ENCODE peak calls at places on chromosomes 13 and 19, in eight cellular contexts. One of them, this sample, is unnamed.

GRCh38 chr19:38792250-38793111 is 3.5 kb downstream of the LGALS7B start:
- DNase-seq in fibroblast of the conjunctiva: no peak
- DNase-seq in memory B cell: peak
- DNase-seq in NCI-H524: no peak
- DNase-seq in ascending aorta: peak
- DNase-seq in amniotic stem cell: no peak
- DNase-seq in choroid plexus epithelial cell: peak
- DNase-seq in left colon: peak
- DNase-seq in this sample: peak

GRCh38 chr19:43777163-43777700 is 3.5 kb downstream of the KCNN4 start:
- DNase-seq in fibroblast of the conjunctiva: no peak
- DNase-seq in memory B cell: no peak
- DNase-seq in NCI-H524: no peak
- DNase-seq in ascending aorta: no peak
- DNase-seq in amniotic stem cell: no peak
- DNase-seq in choroid plexus epithelial cell: peak
- DNase-seq in left colon: peak
- DNase-seq in this sample: no peak

GRCh38 chr19:17681505-17682125 is 6.5 kb downstream of the UNC13A start:
- DNase-seq in fibroblast of the conjunctiva: no peak
- DNase-seq in memory B cell: no peak
- DNase-seq in NCI-H524: no peak
- DNase-seq in ascending aorta: peak
- DNase-seq in amniotic stem cell: no peak
- DNase-seq in choroid plexus epithelial cell: peak
- DNase-seq in left colon: no peak
- DNase-seq in this sample: peak

GRCh38 chr19:3367572-3368440 is 1.4 kb downstream of the NFIC start:
- DNase-seq in fibroblast of the conjunctiva: no peak
- DNase-seq in memory B cell: no peak
- DNase-seq in NCI-H524: no peak
- DNase-seq in ascending aorta: no peak
- DNase-seq in amniotic stem cell: no peak
- DNase-seq in choroid plexus epithelial cell: no peak
- DNase-seq in left colon: no peak
- DNase-seq in this sample: no peak

GRCh38 chr19:677601-678380 is 1.6 kb downstream of the FSTL3 start:
- DNase-seq in fibroblast of the conjunctiva: no peak
- DNase-seq in memory B cell: no peak
- DNase-seq in NCI-H524: no peak
- DNase-seq in ascending aorta: no peak
- DNase-seq in amniotic stem cell: no peak
- DNase-seq in choroid plexus epithelial cell: peak
- DNase-seq in left colon: no peak
- DNase-seq in this sample: no peak

GRCh38 chr13:98025480-98026025 is 72.1 kb downstream of the IPO5 start:
- DNase-seq in fibroblast of the conjunctiva: no peak
- DNase-seq in memory B cell: no peak
- DNase-seq in NCI-H524: no peak
- DNase-seq in ascending aorta: no peak
- DNase-seq in amniotic stem cell: no peak
- DNase-seq in choroid plexus epithelial cell: no peak
- DNase-seq in left colon: no peak
- DNase-seq in this sample: no peak

GRCh38 chr19:19226204-19226603 is 14.4 kb downstream of the NCAN start:
- DNase-seq in fibroblast of the conjunctiva: no peak
- DNase-seq in memory B cell: no peak
- DNase-seq in NCI-H524: no peak
- DNase-seq in ascending aorta: no peak
- DNase-seq in amniotic stem cell: no peak
- DNase-seq in choroid plexus epithelial cell: no peak
- DNase-seq in left colon: no peak
- DNase-seq in this sample: no peak

GRCh38 chr19:41734585-41734984 is 20.7 kb upstream of the CEACAM6 start:
- DNase-seq in fibroblast of the conjunctiva: no peak
- DNase-seq in memory B cell: no peak
- DNase-seq in NCI-H524: no peak
- DNase-seq in ascending aorta: no peak
- DNase-seq in amniotic stem cell: no peak
- DNase-seq in choroid plexus epithelial cell: no peak
- DNase-seq in left colon: peak
- DNase-seq in this sample: no peak

GRCh38 chr19:12969292-12969988 is at the start of gene DAND5:
- DNase-seq in fibroblast of the conjunctiva: no peak
- DNase-seq in memory B cell: no peak
- DNase-seq in NCI-H524: peak
- DNase-seq in ascending aorta: no peak
- DNase-seq in amniotic stem cell: no peak
- DNase-seq in choroid plexus epithelial cell: no peak
- DNase-seq in left colon: peak
- DNase-seq in this sample: no peak

GRCh38 chr13:57948884-57949283 is 317.3 kb downstream of the PCDH17 start:
- DNase-seq in fibroblast of the conjunctiva: no peak
- DNase-seq in memory B cell: no peak
- DNase-seq in NCI-H524: no peak
- DNase-seq in ascending aorta: no peak
- DNase-seq in amniotic stem cell: no peak
- DNase-seq in choroid plexus epithelial cell: no peak
- DNase-seq in left colon: no peak
- DNase-seq in this sample: no peak

GRCh38 chr19:11797491-11797890 is 832 bp upstream of the ZNF491 start:
- DNase-seq in fibroblast of the conjunctiva: peak
- DNase-seq in memory B cell: peak
- DNase-seq in NCI-H524: peak
- DNase-seq in ascending aorta: peak
- DNase-seq in amniotic stem cell: peak
- DNase-seq in choroid plexus epithelial cell: peak
- DNase-seq in left colon: peak
- DNase-seq in this sample: peak

GRCh38 chr13:78826312-78826711 is 167.4 kb upstream of the OBI1 start:
- DNase-seq in fibroblast of the conjunctiva: no peak
- DNase-seq in memory B cell: no peak
- DNase-seq in NCI-H524: no peak
- DNase-seq in ascending aorta: no peak
- DNase-seq in amniotic stem cell: no peak
- DNase-seq in choroid plexus epithelial cell: no peak
- DNase-seq in left colon: no peak
- DNase-seq in this sample: no peak

GRCh38 chr13:99432637-99433542 is 68.4 kb upstream of the TM9SF2 start:
- DNase-seq in fibroblast of the conjunctiva: no peak
- DNase-seq in memory B cell: peak
- DNase-seq in NCI-H524: no peak
- DNase-seq in ascending aorta: peak
- DNase-seq in amniotic stem cell: peak
- DNase-seq in choroid plexus epithelial cell: peak
- DNase-seq in left colon: peak
- DNase-seq in this sample: peak

GRCh38 chr13:35554972-35555623 is 78.6 kb upstream of the MAB21L1 start:
- DNase-seq in fibroblast of the conjunctiva: no peak
- DNase-seq in memory B cell: no peak
- DNase-seq in NCI-H524: no peak
- DNase-seq in ascending aorta: no peak
- DNase-seq in amniotic stem cell: no peak
- DNase-seq in choroid plexus epithelial cell: no peak
- DNase-seq in left colon: no peak
- DNase-seq in this sample: no peak

GRCh38 chr19:3458595-3459284 is 21.6 kb downstream of the SMIM24 start:
- DNase-seq in fibroblast of the conjunctiva: no peak
- DNase-seq in memory B cell: no peak
- DNase-seq in NCI-H524: no peak
- DNase-seq in ascending aorta: no peak
- DNase-seq in amniotic stem cell: no peak
- DNase-seq in choroid plexus epithelial cell: peak
- DNase-seq in left colon: no peak
- DNase-seq in this sample: no peak

GRCh38 chr19:31066385-31066784 is 282.9 kb downstream of the TSHZ3 start:
- DNase-seq in fibroblast of the conjunctiva: peak
- DNase-seq in memory B cell: no peak
- DNase-seq in NCI-H524: no peak
- DNase-seq in ascending aorta: no peak
- DNase-seq in amniotic stem cell: peak
- DNase-seq in choroid plexus epithelial cell: peak
- DNase-seq in left colon: no peak
- DNase-seq in this sample: no peak

GRCh38 chr13:50334944-50335343 is 319.7 kb downstream of the KCNRG start:
- DNase-seq in fibroblast of the conjunctiva: no peak
- DNase-seq in memory B cell: no peak
- DNase-seq in NCI-H524: no peak
- DNase-seq in ascending aorta: no peak
- DNase-seq in amniotic stem cell: no peak
- DNase-seq in choroid plexus epithelial cell: peak
- DNase-seq in left colon: no peak
- DNase-seq in this sample: no peak

GRCh38 chr13:29808264-29808663 is 42.2 kb downstream of the UBL3 start:
- DNase-seq in fibroblast of the conjunctiva: no peak
- DNase-seq in memory B cell: no peak
- DNase-seq in NCI-H524: no peak
- DNase-seq in ascending aorta: no peak
- DNase-seq in amniotic stem cell: no peak
- DNase-seq in choroid plexus epithelial cell: no peak
- DNase-seq in left colon: no peak
- DNase-seq in this sample: no peak

GRCh38 chr19:58558623-58559274 is 338 bp upstream of the UBE2M start:
- DNase-seq in fibroblast of the conjunctiva: peak
- DNase-seq in memory B cell: peak
- DNase-seq in NCI-H524: no peak
- DNase-seq in ascending aorta: peak
- DNase-seq in amniotic stem cell: no peak
- DNase-seq in choroid plexus epithelial cell: peak
- DNase-seq in left colon: peak
- DNase-seq in this sample: peak